ENCODE peak calls at places on chromosomes 2 and 18, in seven cellular contexts. B is H1, E is GM12878, Q is SK-N-SH, A is HepG2, W is HCT116, T is K562. O is an unnamed sample.

GRCh38 chr2:219627105-219628100 is at the start of gene SLC4A3:
- DNase-seq in B (no peak), E (no peak), Q (peak), A (no peak), W (no peak), T (peak), O (peak)

GRCh38 chr18:36350839-36351474 is 53.4 kb downstream of the FHOD3 start:
- DNase-seq in B (no peak), E (no peak), Q (no peak), A (no peak), W (no peak), T (no peak), O (no peak)

GRCh38 chr2:47803363-47803762 is 20.4 kb downstream of the MSH6 start:
- DNase-seq in B (no peak), E (no peak), Q (no peak), A (no peak), W (no peak), T (no peak), O (no peak)

GRCh38 chr2:71613953-71614925 is 160.9 kb downstream of the DYSF start:
- DNase-seq in B (no peak), E (no peak), Q (no peak), A (no peak), W (no peak), T (no peak), O (no peak)

GRCh38 chr2:152385718-152386117 is 50.7 kb downstream of the FMNL2 start:
- DNase-seq in B (no peak), E (no peak), Q (no peak), A (no peak), W (no peak), T (no peak), O (no peak)

GRCh38 chr2:158702740-158703139 is 92.4 kb upstream of the DAPL1 start:
- DNase-seq in B (no peak), E (no peak), Q (no peak), A (no peak), W (no peak), T (no peak), O (no peak)

GRCh38 chr2:168758970-168759820 is 43.2 kb upstream of the NOSTRIN start:
- DNase-seq in B (no peak), E (peak), Q (peak), A (peak), W (peak), T (peak), O (peak)

GRCh38 chr18:45212186-45213039 is 402.9 kb upstream of the SLC14A2 start:
- DNase-seq in B (peak), E (peak), Q (peak), A (peak), W (peak), T (peak), O (peak)

GRCh38 chr18:54957987-54958386 is 1.3 kb downstream of the CCDC68 start:
- DNase-seq in B (no peak), E (no peak), Q (no peak), A (no peak), W (no peak), T (peak), O (no peak)

GRCh38 chr2:162490795-162491470 is 147.0 kb downstream of the GCA start:
- DNase-seq in B (no peak), E (no peak), Q (no peak), A (no peak), W (no peak), T (no peak), O (no peak)

GRCh38 chr2:219644801-219645480 is 17.5 kb downstream of the SLC4A3 start:
- DNase-seq in B (no peak), E (no peak), Q (no peak), A (no peak), W (no peak), T (no peak), O (no peak)

GRCh38 chr2:42328148-42328833 is 32.7 kb downstream of the COX7A2L start:
- DNase-seq in B (no peak), E (no peak), Q (no peak), A (no peak), W (peak), T (peak), O (no peak)

GRCh38 chr2:145277922-145278321 is 758.0 kb upstream of the ZEB2 start:
- DNase-seq in B (no peak), E (no peak), Q (no peak), A (no peak), W (no peak), T (no peak), O (no peak)

GRCh38 chr2:160355080-160355479 is 138.5 kb downstream of the RBMS1 start:
- DNase-seq in B (no peak), E (no peak), Q (no peak), A (no peak), W (no peak), T (no peak), O (no peak)

GRCh38 chr18:28960146-28960545 is 783.2 kb upstream of the CDH2 start:
- DNase-seq in B (no peak), E (no peak), Q (no peak), A (no peak), W (no peak), T (no peak), O (no peak)

GRCh38 chr2:173048901-173049661 is 26.6 kb upstream of the MAP3K20 start:
- DNase-seq in B (no peak), E (no peak), Q (no peak), A (peak), W (peak), T (peak), O (no peak)

GRCh38 chr2:6358542-6358941 is 507.2 kb downstream of the CMPK2 start:
- DNase-seq in B (no peak), E (no peak), Q (no peak), A (no peak), W (no peak), T (no peak), O (no peak)
- TF ChIP-seq JUND in B (no peak), E (no peak), Q (no peak), A (no peak), W (no peak), T (no peak), O (no peak)

GRCh38 chr18:3180325-3180724 is 39.4 kb downstream of the MYOM1 start:
- DNase-seq in B (no peak), E (no peak), Q (no peak), A (no peak), W (no peak), T (no peak), O (no peak)
- TF ChIP-seq JUND in B (peak), E (no peak), Q (no peak), A (no peak), W (no peak), T (no peak), O (no peak)

DNA sequence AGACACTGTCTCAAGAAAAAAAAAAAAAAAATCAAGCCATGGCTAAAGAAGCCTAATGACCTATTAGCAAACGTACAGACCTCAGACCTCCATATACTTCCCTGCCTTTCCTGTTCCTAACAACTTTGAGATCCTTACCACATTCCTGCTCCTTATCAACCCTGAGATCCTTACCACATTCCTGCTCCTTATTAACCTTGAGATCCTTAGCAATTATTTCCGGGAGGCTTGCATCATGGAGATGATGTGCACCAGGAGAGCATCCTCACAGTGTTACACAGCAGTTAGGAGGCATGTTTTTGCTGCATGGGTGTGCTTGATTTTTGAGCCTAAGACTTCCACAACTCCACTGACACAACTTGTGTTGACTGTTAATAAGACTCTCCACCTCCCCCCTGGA is 54.6 kb upstream of the RASGRP3 start:
- DNase-seq in B (no peak), E (no peak), Q (no peak), A (no peak), W (no peak), T (no peak), O (peak)
- TF ChIP-seq JUND in B (no peak), E (no peak), Q (no peak), A (no peak), W (no peak), T (no peak), O (no peak)

DNA sequence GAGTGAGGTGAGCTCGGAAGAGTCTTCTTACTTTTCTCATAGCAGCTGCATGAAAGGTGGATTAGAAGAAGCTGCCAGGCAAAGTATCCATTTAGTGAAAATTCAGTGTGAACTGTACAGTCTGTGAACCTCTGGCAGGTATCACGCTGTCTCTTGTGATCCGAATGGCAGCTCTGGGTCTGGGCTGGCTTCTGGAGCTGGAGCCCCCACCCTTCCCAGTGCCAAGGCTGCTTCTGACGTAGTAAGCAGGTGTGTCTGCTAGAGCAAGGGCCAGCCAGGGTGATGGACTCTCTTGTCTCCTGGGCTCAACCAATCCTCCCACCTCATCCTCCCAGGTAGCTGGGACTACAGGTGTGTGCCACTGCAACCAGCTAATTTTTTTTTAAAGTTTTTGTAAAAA is 14.0 kb upstream of the NTSR2 start:
- DNase-seq in B (no peak), E (no peak), Q (no peak), A (no peak), W (no peak), T (no peak), O (no peak)
- TF ChIP-seq JUND in B (no peak), E (no peak), Q (no peak), A (no peak), W (no peak), T (no peak), O (no peak)

O was measured in T47D.